ENCODE peak calls at places on chromosomes 7 and 10, in ten cellular contexts. X is PC-3, S is AG04449, P is ovary, G is AG04450, D is astrocyte of the spinal cord, T is astrocyte, L is AG09309, N is GM23338, W is thoracic aorta. J is an unnamed sample.

GRCh38 chr10:47027108-47027811 is 116.0 kb downstream of the PTPN20 start:
- DNase-seq in X (no peak), S (no peak), P (no peak), G (no peak), D (no peak), T (no peak), L (no peak), N (no peak), W (no peak), J (no peak)

GRCh38 chr10:132675031-132675740 is 110.8 kb downstream of the NKX6-2 start:
- DNase-seq in X (no peak), S (no peak), P (no peak), G (no peak), D (no peak), T (no peak), L (no peak), N (no peak), W (no peak), J (no peak)

GRCh38 chr10:58511765-58512469 is 755 bp upstream of the BICC1 start:
- DNase-seq in X (no peak), S (no peak), P (peak), G (no peak), D (no peak), T (no peak), L (no peak), N (peak), W (no peak), J (no peak)

GRCh38 chr10:35821339-35821911 is 179.3 kb upstream of the FZD8 start:
- DNase-seq in X (no peak), S (no peak), P (no peak), G (no peak), D (peak), T (peak), L (no peak), N (no peak), W (no peak), J (no peak)

GRCh38 chr7:17406756-17407155 is 108.3 kb downstream of the AHR start:
- DNase-seq in X (no peak), S (no peak), P (no peak), G (no peak), D (no peak), T (peak), L (no peak), N (no peak), W (no peak), J (no peak)

GRCh38 chr10:30493609-30494530 is 59.9 kb downstream of the MAP3K8 start:
- DNase-seq in X (peak), S (peak), P (no peak), G (no peak), D (no peak), T (peak), L (no peak), N (no peak), W (peak), J (no peak)

GRCh38 chr10:130221456-130222375 is 85.5 kb downstream of the GLRX3 start:
- DNase-seq in X (no peak), S (no peak), P (no peak), G (no peak), D (no peak), T (no peak), L (no peak), N (no peak), W (no peak), J (no peak)

GRCh38 chr10:101694056-101694673 is 805 bp downstream of the FBXW4 start:
- DNase-seq in X (peak), S (no peak), P (peak), G (no peak), D (peak), T (peak), L (no peak), N (peak), W (peak), J (no peak)

GRCh38 chr10:100362570-100363496 is 15.8 kb downstream of the SCD start:
- DNase-seq in X (no peak), S (no peak), P (no peak), G (no peak), D (no peak), T (peak), L (no peak), N (no peak), W (no peak), J (no peak)

GRCh38 chr10:86671985-86672710 is 3.8 kb downstream of the LDB3 start:
- DNase-seq in X (no peak), S (no peak), P (peak), G (no peak), D (no peak), T (no peak), L (no peak), N (peak), W (no peak), J (no peak)

DNA sequence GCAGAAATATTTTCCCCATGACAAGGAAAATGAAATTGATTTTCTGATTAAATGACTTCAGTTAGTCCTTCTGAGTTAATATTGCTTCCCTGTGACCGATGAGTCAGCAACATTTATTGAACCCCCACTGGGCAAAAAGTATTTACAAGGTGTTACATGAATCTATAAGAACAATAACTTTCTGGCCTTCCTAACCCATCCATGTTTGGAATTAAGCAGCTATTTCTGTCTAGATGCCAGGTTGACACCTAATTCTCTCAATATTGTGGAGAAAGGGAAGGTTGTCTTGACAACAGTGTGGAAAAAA is 112.9 kb upstream of the JAZF1 start:
- DNase-seq in X (peak), S (no peak), P (no peak), G (no peak), D (peak), T (no peak), L (no peak), N (no peak), W (no peak), J (no peak)
- H3K4me3 ChIP-seq in X (no peak), S (no peak), P (no peak), G (no peak), D (no peak), T (no peak), L (no peak), N (no peak), W (no peak), J (no peak)

GRCh38 chr7:101870361-101871062 is 53.1 kb downstream of the CUX1 start:
- DNase-seq in X (peak), S (no peak), P (no peak), G (no peak), D (no peak), T (no peak), L (no peak), N (peak), W (no peak), J (no peak)
- TF ChIP-seq CTCF in X (peak), S (no peak), P (no peak), G (peak), D (peak), T (no peak), L (peak), N (peak), W (no peak), J (peak)

DNA sequence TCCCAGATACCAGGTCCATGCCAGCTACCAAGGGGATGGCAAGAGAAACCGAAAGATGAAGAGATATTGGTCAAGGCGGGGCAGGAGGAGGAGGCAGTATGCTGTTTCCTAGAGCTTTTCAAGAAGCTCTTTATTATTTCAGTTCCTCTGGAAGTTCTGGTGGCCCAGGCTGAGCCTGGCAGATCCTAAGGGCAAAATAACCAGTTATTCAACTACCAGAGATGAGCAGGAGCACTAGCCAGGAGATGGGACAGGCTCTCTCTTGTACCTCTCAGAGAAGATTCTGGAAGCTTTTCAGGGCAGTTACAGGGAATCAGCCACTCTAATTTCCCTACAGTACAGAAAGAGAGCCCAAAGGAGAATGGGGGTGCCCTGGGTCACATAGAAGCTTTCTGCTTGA is 5.3 kb downstream of the DNAJB12 start:
- DNase-seq in X (no peak), S (no peak), P (no peak), G (no peak), D (no peak), T (no peak), L (no peak), N (no peak), W (no peak), J (no peak)
- H3K4me3 ChIP-seq in X (no peak), S (no peak), P (no peak), G (no peak), D (no peak), T (no peak), L (no peak), N (no peak), W (no peak), J (no peak)

DNA sequence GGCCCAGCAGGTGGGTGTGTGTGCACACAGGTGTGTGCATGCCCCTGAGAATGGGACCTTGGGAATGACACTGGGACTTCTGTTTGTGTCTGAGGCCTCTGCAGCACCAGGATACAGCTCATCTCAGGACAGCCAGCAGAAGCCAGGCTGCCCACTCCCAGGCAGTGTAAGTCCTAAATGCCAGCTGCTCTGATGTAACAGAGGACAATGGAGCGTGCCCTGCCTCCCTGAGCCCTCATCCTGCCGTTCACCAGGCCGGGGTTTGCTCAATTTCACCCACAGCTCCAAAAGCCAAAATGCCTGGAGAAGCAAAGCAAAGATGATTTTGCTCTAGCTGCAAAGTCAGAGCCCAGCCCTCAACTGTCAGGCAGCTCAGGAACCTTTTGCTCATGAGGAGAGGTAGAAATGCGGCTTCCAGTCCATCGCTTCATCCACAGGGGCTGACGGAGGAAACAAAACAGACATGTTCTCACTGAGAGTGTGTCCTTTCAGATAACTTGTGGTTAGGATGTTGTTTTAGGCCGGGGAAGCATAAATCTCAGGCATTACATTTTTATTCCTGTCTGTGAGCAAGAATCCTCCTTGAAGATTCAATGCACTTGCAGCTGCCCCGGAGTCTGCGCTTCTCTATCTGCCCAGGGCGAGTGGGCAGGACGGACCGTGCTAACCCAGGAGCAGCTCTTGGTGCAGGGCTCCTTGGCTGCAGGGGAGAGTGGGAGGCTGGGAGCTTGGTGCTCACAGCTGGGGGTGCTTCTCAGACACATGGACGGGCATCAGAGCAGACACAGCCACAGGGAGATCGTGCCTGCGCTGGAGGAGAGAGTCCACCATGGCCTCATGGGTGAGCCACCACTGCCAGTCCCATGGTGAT is 83.1 kb upstream of the CHST15 start:
- DNase-seq in X (no peak), S (no peak), P (peak), G (no peak), D (peak), T (peak), L (no peak), N (no peak), W (no peak), J (no peak)
- TF ChIP-seq CTCF in X (no peak), S (no peak), P (no peak), G (no peak), D (no peak), T (no peak), L (no peak), N (no peak), W (no peak), J (no peak)

GRCh38 chr7:83684928-83685327 is 36.0 kb upstream of the SEMA3E start:
- DNase-seq in X (peak), S (no peak), P (no peak), G (no peak), D (no peak), T (no peak), L (no peak), N (peak), W (no peak), J (no peak)
- H3K4me3 ChIP-seq in X (no peak), S (no peak), P (no peak), G (no peak), D (no peak), T (no peak), L (no peak), N (peak), W (no peak), J (no peak)

GRCh38 chr10:88313897-88314296 is 269.2 kb downstream of the RNLS start:
- DNase-seq in X (no peak), S (no peak), P (no peak), G (no peak), D (no peak), T (no peak), L (no peak), N (no peak), W (no peak), J (no peak)

GRCh38 chr10:88316292-88316861 is 266.7 kb downstream of the RNLS start:
- DNase-seq in X (no peak), S (no peak), P (no peak), G (no peak), D (no peak), T (no peak), L (no peak), N (no peak), W (no peak), J (no peak)

GRCh38 chr10:88314362-88314761 is 268.8 kb downstream of the RNLS start:
- DNase-seq in X (no peak), S (no peak), P (no peak), G (no peak), D (no peak), T (no peak), L (no peak), N (no peak), W (no peak), J (no peak)

GRCh38 chr10:88317099-88317498 is 266.0 kb downstream of the RNLS start:
- DNase-seq in X (no peak), S (no peak), P (no peak), G (no peak), D (no peak), T (no peak), L (no peak), N (no peak), W (no peak), J (no peak)

DNA sequence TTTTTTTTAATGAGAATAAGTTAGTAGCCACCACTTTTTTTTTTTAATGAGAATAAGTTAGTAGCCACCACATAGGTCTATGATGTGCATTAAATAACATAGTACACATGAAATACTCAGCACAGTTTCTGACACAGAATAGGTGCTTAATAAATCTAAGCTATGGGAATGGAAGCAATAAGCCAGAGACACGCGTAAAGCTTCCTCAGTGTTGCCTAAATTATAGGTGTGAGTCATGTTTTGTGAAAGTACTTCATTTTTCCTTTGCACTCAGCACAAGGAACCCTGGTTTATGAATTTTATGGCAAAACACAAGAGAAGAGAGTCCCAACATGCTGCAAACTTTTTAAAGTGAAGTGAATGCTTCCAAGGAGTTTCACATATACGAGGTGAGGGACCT is 267.4 kb downstream of the RNLS start:
- DNase-seq in X (no peak), S (no peak), P (no peak), G (no peak), D (no peak), T (no peak), L (no peak), N (no peak), W (no peak), J (no peak)
- TF ChIP-seq CTCF in X (no peak), S (no peak), P (no peak), G (no peak), D (no peak), T (no peak), L (no peak), N (no peak), W (no peak), J (no peak)